ENCODE peak calls at places on chromosomes 3 and 15, in four cellular contexts. T is HuH-7, V is DMS53, W is NCI-H1417. M is an unnamed sample.

GRCh38 chr15:62644216-62644873 is 398.2 kb upstream of the TPM1 start:
- DNase-seq in T (no peak), V (no peak), W (no peak), M (no peak)

GRCh38 chr15:98801234-98801561 is 152.9 kb downstream of the IGF1R start:
- DNase-seq in V (peak), W (peak), T (no peak), M (no peak)

GRCh38 chr3:71168043-71168720 is 415.3 kb downstream of the FOXP1 start:
- DNase-seq in W (no peak), V (no peak), T (no peak), M (no peak)

GRCh38 chr3:13637311-13637891 is 88.5 kb downstream of the FBLN2 start:
- DNase-seq in W (no peak), T (no peak), V (no peak), M (no peak)

GRCh38 chr3:85781806-85782205 is 823.0 kb downstream of the CADM2 start:
- DNase-seq in W (peak), T (no peak), V (peak), M (no peak)

GRCh38 chr15:72735111-72735510 is 48.4 kb downstream of the ADPGK start:
- DNase-seq in T (no peak), W (no peak), V (peak), M (no peak)

GRCh38 chr15:36591534-36592411 is 12.3 kb downstream of the CDIN1 start:
- DNase-seq in W (no peak), V (no peak), T (no peak), M (no peak)

GRCh38 chr15:63718590-63719035 is 115.1 kb downstream of the HERC1 start:
- DNase-seq in W (no peak), T (peak), V (peak), M (peak)

GRCh38 chr3:12294885-12295580 is 6.2 kb downstream of the PPARG start:
- DNase-seq in W (no peak), V (no peak), T (no peak), M (no peak)

GRCh38 chr3:152779649-152780048 is 55.3 kb upstream of the P2RY1 start:
- DNase-seq in W (no peak), V (no peak), T (no peak), M (no peak)

GRCh38 chr3:5122741-5123706 is 932 bp downstream of the ARL8B start:
- DNase-seq in W (peak), T (peak), V (peak), M (peak)

GRCh38 chr3:39910828-39911464 is 101.5 kb downstream of the MYRIP start:
- DNase-seq in V (no peak), T (no peak), W (no peak), M (peak)

GRCh38 chr15:56207092-56207491 is 36.6 kb downstream of the RFX7 start:
- DNase-seq in V (no peak), W (no peak), T (no peak), M (no peak)

GRCh38 chr3:48518755-48519154 is 14.8 kb upstream of the SHISA5 start:
- DNase-seq in V (no peak), W (no peak), T (no peak), M (no peak)

M was measured in HepG2.